ENCODE peak calls at places on chromosomes 4 and X, in six cellular contexts. One of them, this sample, is unnamed. For H3K27me3, the result is how much of the 10 kb centered on the place peaks cover.

GRCh38 chrX:20217279-20217678 is 49.4 kb downstream of the RPS6KA3 start:
- DNase-seq in body of pancreas: no peak
- DNase-seq in AG04450: no peak
- DNase-seq in psoas muscle: no peak
- DNase-seq in CD4-positive, alpha-beta T cell: no peak
- DNase-seq in ovary: no peak
- DNase-seq in this sample: no peak

GRCh38 chrX:41692162-41692749 is 3.5 kb downstream of the GPR34 start:
- DNase-seq in body of pancreas: no peak
- DNase-seq in AG04450: no peak
- DNase-seq in psoas muscle: no peak
- DNase-seq in CD4-positive, alpha-beta T cell: no peak
- DNase-seq in ovary: no peak
- DNase-seq in this sample: no peak

GRCh38 chr4:138312536-138312911 is 70.4 kb upstream of the SLC7A11 start:
- DNase-seq in body of pancreas: no peak
- DNase-seq in AG04450: no peak
- DNase-seq in psoas muscle: no peak
- DNase-seq in CD4-positive, alpha-beta T cell: no peak
- DNase-seq in ovary: no peak
- DNase-seq in this sample: no peak

GRCh38 chr4:85486425-85487101 is 11.6 kb downstream of the ARHGAP24 start:
- DNase-seq in body of pancreas: no peak
- DNase-seq in AG04450: no peak
- DNase-seq in psoas muscle: no peak
- DNase-seq in CD4-positive, alpha-beta T cell: no peak
- DNase-seq in ovary: no peak
- DNase-seq in this sample: no peak

GRCh38 chr4:27178066-27178465 is 317.4 kb downstream of the STIM2 start:
- DNase-seq in body of pancreas: peak
- DNase-seq in AG04450: no peak
- DNase-seq in psoas muscle: no peak
- DNase-seq in CD4-positive, alpha-beta T cell: no peak
- DNase-seq in ovary: no peak
- DNase-seq in this sample: no peak

GRCh38 chrX:124414281-124414680 is 67.9 kb downstream of the SH2D1A start:
- DNase-seq in body of pancreas: no peak
- DNase-seq in AG04450: no peak
- DNase-seq in psoas muscle: no peak
- DNase-seq in CD4-positive, alpha-beta T cell: no peak
- DNase-seq in ovary: no peak
- DNase-seq in this sample: no peak

GRCh38 chr4:155761916-155762315 is 3.1 kb downstream of the GUCY1B1 start:
- DNase-seq in body of pancreas: no peak
- DNase-seq in AG04450: no peak
- DNase-seq in psoas muscle: no peak
- DNase-seq in CD4-positive, alpha-beta T cell: no peak
- DNase-seq in ovary: no peak
- DNase-seq in this sample: no peak

GRCh38 chr4:155419266-155419665 is 42.5 kb upstream of the MAP9 start:
- DNase-seq in body of pancreas: no peak
- DNase-seq in AG04450: peak
- DNase-seq in psoas muscle: no peak
- DNase-seq in CD4-positive, alpha-beta T cell: no peak
- DNase-seq in ovary: no peak
- DNase-seq in this sample: no peak

GRCh38 chr4:72899621-72900020 is 169.9 kb downstream of the COX18 start:
- DNase-seq in body of pancreas: no peak
- DNase-seq in AG04450: no peak
- DNase-seq in psoas muscle: no peak
- DNase-seq in CD4-positive, alpha-beta T cell: no peak
- DNase-seq in ovary: no peak
- DNase-seq in this sample: no peak

GRCh38 chrX:7159132-7159861 is 11.3 kb upstream of the PUDP start:
- DNase-seq in body of pancreas: no peak
- DNase-seq in AG04450: no peak
- DNase-seq in psoas muscle: no peak
- DNase-seq in CD4-positive, alpha-beta T cell: no peak
- DNase-seq in ovary: no peak
- DNase-seq in this sample: no peak

GRCh38 chrX:134999469-134999868 is 8.7 kb downstream of the SMIM10 start:
- DNase-seq in body of pancreas: no peak
- DNase-seq in AG04450: no peak
- DNase-seq in psoas muscle: no peak
- DNase-seq in CD4-positive, alpha-beta T cell: no peak
- DNase-seq in ovary: no peak
- DNase-seq in this sample: no peak

GRCh38 chr4:59369228-59369627 is 1830.9 kb upstream of the ADGRL3 start:
- DNase-seq in body of pancreas: no peak
- DNase-seq in AG04450: no peak
- DNase-seq in psoas muscle: no peak
- DNase-seq in CD4-positive, alpha-beta T cell: no peak
- DNase-seq in ovary: no peak
- DNase-seq in this sample: no peak

GRCh38 chr4:105709081-105709450 is 482 bp downstream of the GSTCD start:
- DNase-seq in body of pancreas: peak
- DNase-seq in AG04450: no peak
- DNase-seq in psoas muscle: no peak
- DNase-seq in CD4-positive, alpha-beta T cell: no peak
- DNase-seq in ovary: no peak
- DNase-seq in this sample: no peak

GRCh38 chr4:2407991-2408342 is 10.5 kb downstream of the ZFYVE28 start:
- DNase-seq in body of pancreas: no peak
- DNase-seq in AG04450: no peak
- DNase-seq in psoas muscle: no peak
- DNase-seq in CD4-positive, alpha-beta T cell: no peak
- DNase-seq in ovary: no peak
- DNase-seq in this sample: no peak
- TF ChIP-seq CTCF in body of pancreas: no peak
- TF ChIP-seq CTCF in AG04450: no peak
- TF ChIP-seq CTCF in psoas muscle: no peak
- TF ChIP-seq CTCF in CD4-positive, alpha-beta T cell: no peak
- TF ChIP-seq CTCF in ovary: no peak
- TF ChIP-seq CTCF in this sample: no peak

GRCh38 chr4:53981573-53981972 is 82.8 kb downstream of the CHIC2 start:
- DNase-seq in body of pancreas: no peak
- DNase-seq in AG04450: no peak
- DNase-seq in psoas muscle: no peak
- DNase-seq in CD4-positive, alpha-beta T cell: no peak
- DNase-seq in ovary: no peak
- DNase-seq in this sample: no peak
- H3K27ac ChIP-seq in body of pancreas: no peak
- H3K27ac ChIP-seq in AG04450: no peak
- H3K27ac ChIP-seq in psoas muscle: no peak
- H3K27ac ChIP-seq in CD4-positive, alpha-beta T cell: no peak
- H3K27ac ChIP-seq in ovary: no peak
- H3K27ac ChIP-seq in this sample: no peak

GRCh38 chr4:185013715-185014114 is 4.6 kb upstream of the HELT start:
- DNase-seq in body of pancreas: no peak
- DNase-seq in AG04450: no peak
- DNase-seq in psoas muscle: no peak
- DNase-seq in CD4-positive, alpha-beta T cell: no peak
- DNase-seq in ovary: no peak
- DNase-seq in this sample: no peak
- H3K27me3 ChIP-seq in body of pancreas: under half
- H3K27me3 ChIP-seq in AG04450: half or more
- H3K27me3 ChIP-seq in psoas muscle: under half
- H3K27me3 ChIP-seq in CD4-positive, alpha-beta T cell: half or more
- H3K27me3 ChIP-seq in ovary: under half
- H3K27me3 ChIP-seq in this sample: half or more

DNA sequence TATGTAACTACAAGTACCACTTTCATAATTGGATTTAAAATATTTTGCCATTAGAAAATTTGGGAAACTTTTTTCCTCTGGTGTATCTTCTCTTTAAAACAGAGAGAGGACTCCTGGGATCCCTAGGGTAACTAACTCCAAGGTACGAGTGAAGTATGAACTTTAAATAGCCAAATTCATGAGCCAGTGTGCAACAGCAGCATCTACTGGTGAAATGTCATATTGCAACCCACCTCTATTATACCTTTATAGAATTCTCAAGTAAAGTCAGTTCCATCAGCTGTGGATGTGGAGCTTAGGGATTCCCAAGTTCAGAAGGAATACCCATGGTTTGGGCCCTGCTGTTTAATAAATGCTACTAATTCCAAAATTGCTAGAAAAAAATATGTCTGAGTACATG is 282.7 kb upstream of the TAPT1 start:
- DNase-seq in body of pancreas: no peak
- DNase-seq in AG04450: no peak
- DNase-seq in psoas muscle: no peak
- DNase-seq in CD4-positive, alpha-beta T cell: no peak
- DNase-seq in ovary: no peak
- DNase-seq in this sample: no peak
- TF ChIP-seq CTCF in body of pancreas: no peak
- TF ChIP-seq CTCF in AG04450: peak
- TF ChIP-seq CTCF in psoas muscle: no peak
- TF ChIP-seq CTCF in CD4-positive, alpha-beta T cell: no peak
- TF ChIP-seq CTCF in ovary: no peak
- TF ChIP-seq CTCF in this sample: peak

This sample was measured in heart right ventricle.